ENCODE peak calls at places on chromosomes 6 and 20, in eight cellular contexts. F, R, Z, H, U, D, X and K are unnamed samples.

GRCh38 chr20:50995506-50995905 is 27.4 kb downstream of the KCNG1 start:
- DNase-seq in D (no peak), R (no peak), U (no peak), F (no peak), Z (no peak), H (no peak), X (no peak), K (no peak)

GRCh38 chr6:128914051-128914450 is 31.1 kb downstream of the LAMA2 start:
- DNase-seq in U (no peak), Z (no peak), H (no peak), R (no peak), D (no peak), X (no peak), F (no peak), K (no peak)

GRCh38 chr6:107736713-107737396 is 87.3 kb downstream of the SCML4 start:
- DNase-seq in X (peak; percentile 71), U (no peak), D (no peak), R (no peak), H (no peak), F (no peak), Z (no peak), K (no peak)

GRCh38 chr6:43644940-43645612 is at the start of gene RSPH9:
- DNase-seq in F (peak; percentile 84), D (peak; percentile 71), H (peak; percentile 90), Z (peak; percentile 69), U (peak; percentile 79), R (no peak), X (no peak), K (peak; percentile 97)

GRCh38 chr20:1807394-1807793 is 87.8 kb upstream of the SIRPA start:
- DNase-seq in F (no peak), X (no peak), Z (no peak), H (no peak), R (no peak), D (no peak), U (no peak), K (no peak)

GRCh38 chr6:35611235-35611634 is 77.5 kb downstream of the FKBP5 start:
- DNase-seq in Z (no peak), D (no peak), U (no peak), H (no peak), R (no peak), X (peak; percentile 58), F (no peak), K (no peak)

GRCh38 chr20:63330940-63331339 is 30.2 kb downstream of the CHRNA4 start:
- DNase-seq in Z (no peak), U (no peak), F (no peak), R (no peak), X (no peak), H (peak; percentile 42), D (no peak), K (peak; percentile 62)

GRCh38 chr20:8394308-8394945 is 262.4 kb downstream of the PLCB1 start:
- DNase-seq in D (no peak), R (no peak), H (no peak), Z (no peak), X (no peak), U (no peak), F (no peak), K (no peak)

GRCh38 chr6:135324531-135324930 is 143.4 kb downstream of the MYB start:
- DNase-seq in Z (no peak), U (no peak), F (no peak), D (no peak), R (no peak), H (no peak), X (no peak), K (no peak)

GRCh38 chr6:28336284-28337024 is 506 bp upstream of the ZSCAN31 start:
- DNase-seq in D (no peak), Z (no peak), H (no peak), U (no peak), X (peak; percentile 42), R (peak; percentile 72), F (no peak), K (peak; percentile 43)

GRCh38 chr6:138724015-138724414 is 49.6 kb upstream of the CCDC28A start:
- DNase-seq in D (no peak), U (no peak), Z (no peak), F (no peak), R (no peak), H (no peak), X (peak; percentile 17), K (no peak)

GRCh38 chr6:29336269-29336668 is 32.4 kb downstream of the OR5V1 start:
- DNase-seq in R (no peak), H (no peak), Z (no peak), X (no peak), F (no peak), U (no peak), D (no peak), K (no peak)

GRCh38 chr20:36604952-36605308 is 649 bp upstream of the RAB5IF start:
- DNase-seq in H (peak; percentile 89), U (peak; percentile 47), D (peak; percentile 42), R (no peak), F (no peak), X (no peak), Z (peak; percentile 42), K (peak; percentile 13)

GRCh38 chr20:38298768-38299288 is 5.1 kb upstream of the BPI start:
- DNase-seq in X (no peak), U (peak; percentile 91), F (no peak), Z (no peak), H (peak; percentile 92), D (no peak), R (no peak), K (no peak)

GRCh38 chr20:53423587-53424146 is 170.0 kb downstream of the ZNF217 start:
- DNase-seq in H (no peak), D (no peak), U (no peak), X (no peak), F (no peak), R (no peak), Z (no peak), K (no peak)

GRCh38 chr20:38805502-38805957 is at the start of gene PPP1R16B:
- DNase-seq in X (peak; percentile 41), R (no peak), F (peak; percentile 66), U (peak; percentile 55), D (peak; percentile 68), H (peak; percentile 87), Z (peak; percentile 67), K (peak; percentile 88)

GRCh38 chr6:2790588-2790987 is 25.4 kb downstream of the WRNIP1 start:
- DNase-seq in U (no peak), H (no peak), X (no peak), D (no peak), Z (no peak), R (peak; percentile 30), F (no peak), K (no peak)

GRCh38 chr6:73200735-73201134 is 24.6 kb downstream of the KHDC1L start:
- DNase-seq in Z (no peak), D (no peak), F (no peak), R (no peak), X (no peak), H (no peak), U (no peak), K (no peak)

GRCh38 chr6:13146429-13146828 is 181.9 kb downstream of the TBC1D7 start:
- DNase-seq in H (no peak), R (no peak), U (no peak), Z (no peak), D (no peak), F (no peak), X (peak; percentile 38), K (no peak)

GRCh38 chr20:14142171-14142570 is 146.9 kb downstream of the MACROD2 start:
- DNase-seq in U (peak; percentile 20), H (no peak), X (peak; percentile 38), Z (no peak), D (no peak), F (peak; percentile 72), R (peak; percentile 75), K (peak; percentile 85)

GRCh38 chr6:75275067-75275466 is 9.5 kb downstream of the TMEM30A start:
- DNase-seq in F (no peak), U (no peak), Z (no peak), H (no peak), X (no peak), R (peak; percentile 89), D (no peak), K (no peak)

GRCh38 chr6:104595315-104595820 is 264.4 kb downstream of the HACE1 start:
- DNase-seq in D (no peak), Z (no peak), U (no peak), F (no peak), H (no peak), R (no peak), X (no peak), K (no peak)

DNA sequence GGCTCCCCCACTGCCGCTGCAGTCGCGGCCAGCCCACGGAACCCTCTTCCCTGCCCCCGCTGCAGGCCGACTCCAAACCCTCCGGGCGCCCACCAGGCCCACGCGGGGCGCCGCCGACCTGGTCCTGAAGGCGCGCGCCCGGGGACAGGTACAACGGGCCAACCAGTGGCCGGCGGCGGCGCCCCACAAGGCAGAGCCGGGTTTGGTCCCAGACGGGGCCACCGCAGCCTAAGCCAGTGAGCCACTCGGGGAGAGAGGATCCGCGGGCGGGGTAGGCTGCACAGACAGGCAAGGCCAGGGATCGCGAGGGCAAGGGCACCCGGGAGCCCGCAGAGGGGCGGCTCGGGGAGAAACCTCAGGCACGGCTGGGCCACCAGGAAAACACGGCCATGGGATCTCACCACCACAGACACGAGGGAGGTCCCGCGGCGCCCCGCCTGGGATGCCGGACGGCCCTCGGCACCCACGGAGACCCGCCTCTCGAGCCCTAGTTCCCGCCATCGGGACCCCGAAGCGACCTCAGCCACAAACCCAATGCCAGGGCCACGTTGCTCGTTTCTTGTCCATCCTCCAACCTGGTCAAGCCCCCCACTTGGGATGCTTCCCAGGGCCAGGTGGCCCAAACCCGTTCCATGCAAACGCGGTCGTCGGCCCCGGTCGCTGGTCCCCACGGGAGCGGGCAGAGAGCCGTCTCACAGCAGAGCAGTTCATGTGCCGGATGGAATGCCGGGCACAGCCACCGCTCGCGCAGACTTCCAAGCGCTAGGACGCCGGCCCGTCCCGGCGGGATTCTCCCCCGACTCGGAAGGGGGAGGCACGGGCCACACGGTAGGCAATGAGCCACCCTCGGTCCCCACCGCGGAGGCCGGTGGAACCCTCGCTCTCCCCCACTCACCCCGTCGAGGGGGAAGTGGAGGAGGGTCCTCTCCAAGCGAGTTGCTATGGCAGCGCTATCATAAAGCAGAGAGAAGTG is 1956.6 kb upstream of the DEFB115 start:
- DNase-seq in H (peak; percentile 77), U (no peak), X (no peak), D (no peak), R (no peak), F (no peak), Z (no peak), K (no peak)
- H3K9me3 ChIP-seq in H (no peaks in the 10 kb centered on the region), U (no peaks in the 10 kb centered on the region), X (peaks cover 19% of the 10 kb centered on the region), D (peaks cover 40% of the 10 kb centered on the region), R (peaks cover 11% of the 10 kb centered on the region), F (no peaks in the 10 kb centered on the region), Z (no peaks in the 10 kb centered on the region), K (no peaks in the 10 kb centered on the region)

GRCh38 chr6:150243620-150244314 is 100.9 kb downstream of the PPP1R14C start:
- DNase-seq in X (no peak), U (no peak), R (no peak), Z (no peak), D (no peak), F (no peak), H (no peak), K (no peak)
- H3K9me3 ChIP-seq in X (no peaks in the 10 kb centered on the region), U (no peaks in the 10 kb centered on the region), R (no peaks in the 10 kb centered on the region), Z (no peaks in the 10 kb centered on the region), D (no peaks in the 10 kb centered on the region), F (peaks cover 32% of the 10 kb centered on the region), H (no peaks in the 10 kb centered on the region), K (no peaks in the 10 kb centered on the region)

GRCh38 chr6:167508919-167509852 is 184.3 kb downstream of the TTLL2 start:
- DNase-seq in Z (no peak), U (no peak), F (no peak), D (no peak), R (no peak), H (no peak), X (no peak), K (no peak)
- H3K9me3 ChIP-seq in Z (no peaks in the 10 kb centered on the region), U (no peaks in the 10 kb centered on the region), F (no peaks in the 10 kb centered on the region), D (no peaks in the 10 kb centered on the region), R (no peaks in the 10 kb centered on the region), H (no peaks in the 10 kb centered on the region), X (no peaks in the 10 kb centered on the region), K (no peaks in the 10 kb centered on the region)

GRCh38 chr20:55918471-55918870 is 86.8 kb downstream of the CBLN4 start:
- DNase-seq in H (no peak), R (no peak), D (no peak), Z (no peak), U (no peak), F (no peak), X (no peak), K (no peak)
- H3K9me3 ChIP-seq in H (no peaks in the 10 kb centered on the region), R (peaks cover 65% of the 10 kb centered on the region), D (no peaks in the 10 kb centered on the region), Z (no peaks in the 10 kb centered on the region), U (no peaks in the 10 kb centered on the region), F (no peaks in the 10 kb centered on the region), X (peaks cover 2% of the 10 kb centered on the region), K (peaks cover 31% of the 10 kb centered on the region)